ENCODE peak calls at places on chromosomes 2 and 18, in nine cellular contexts. V is fibroblast of mammary gland, F is OCI-LY7, H is mesothelial cell of epicardium, J is osteocyte, Y is cardiac muscle cell, L is tibial artery, A is colonic mucosa, X is bronchial epithelial cell. I is an unnamed sample.

GRCh38 chr2:196987654-196988364 is 61.3 kb upstream of the PGAP1 start:
- DNase-seq in F (peak; percentile 8), X (peak; percentile 99), V (peak; percentile 98), Y (peak; percentile 97), L (no peak), J (no peak), A (no peak), H (no peak), I (no peak)

GRCh38 chr18:38634117-38634516 is 1068.5 kb upstream of the CELF4 start:
- DNase-seq in A (no peak), H (no peak), J (no peak), F (no peak), Y (no peak), L (no peak), V (no peak), X (no peak), I (no peak)

GRCh38 chr2:1402064-1402463 is 11.2 kb upstream of the TPO start:
- DNase-seq in H (no peak), F (no peak), J (no peak), X (no peak), V (no peak), L (no peak), Y (no peak), A (no peak), I (no peak)

GRCh38 chr18:55268629-55269275 is 309.5 kb upstream of the CCDC68 start:
- DNase-seq in V (no peak), H (no peak), F (no peak), A (no peak), L (no peak), J (no peak), X (no peak), Y (no peak), I (no peak)

GRCh38 chr2:46167924-46168323 is 129.3 kb upstream of the EPAS1 start:
- DNase-seq in F (no peak), L (no peak), H (no peak), V (no peak), A (no peak), J (no peak), Y (peak; percentile 33), X (no peak), I (no peak)

GRCh38 chr2:161146996-161147395 is 13.2 kb upstream of the TANK start:
- DNase-seq in V (no peak), H (no peak), F (no peak), Y (no peak), L (no peak), X (no peak), J (no peak), A (no peak), I (no peak)

GRCh38 chr2:69933839-69934613 is 19.1 kb downstream of the MXD1 start:
- DNase-seq in A (no peak), V (peak; percentile 86), Y (peak; percentile 95), F (no peak), X (peak; percentile 97), L (peak; percentile 41), J (no peak), H (no peak), I (no peak)

GRCh38 chr18:48609820-48610815 is 71.3 kb downstream of the CTIF start:
- DNase-seq in Y (no peak), V (no peak), H (no peak), A (no peak), X (no peak), J (no peak), L (peak; percentile 36), F (no peak), I (no peak)

GRCh38 chr2:148244593-148245292 is 223.9 kb downstream of the MBD5 start:
- DNase-seq in Y (peak; percentile 71), V (peak; percentile 73), L (no peak), H (no peak), J (no peak), F (no peak), A (no peak), X (peak; percentile 54), I (no peak)

GRCh38 chr2:9205963-9206948 is at the start of gene ASAP2:
- DNase-seq in J (peak; percentile 88), L (peak; percentile 68), X (peak; percentile 39), Y (peak; percentile 85), H (peak; percentile 82), V (peak; percentile 55), F (peak; percentile 30), A (peak; percentile 71), I (peak; percentile 67)

GRCh38 chr2:175853110-175853509 is 149.0 kb downstream of the LNPK start:
- DNase-seq in F (no peak), H (no peak), J (no peak), V (no peak), L (no peak), A (no peak), X (no peak), Y (no peak), I (no peak)

GRCh38 chr2:20190862-20191713 is 33.8 kb downstream of the SDC1 start:
- DNase-seq in F (peak; percentile 31), H (no peak), L (no peak), Y (peak; percentile 39), J (no peak), A (peak; percentile 86), X (no peak), V (peak; percentile 10), I (peak; percentile 40)

GRCh38 chr2:196823750-196824149 is 14.6 kb upstream of the C2orf66 start:
- DNase-seq in V (peak; percentile 75), A (no peak), L (no peak), Y (peak; percentile 71), J (no peak), H (no peak), X (peak; percentile 88), F (no peak), I (no peak)

GRCh38 chr2:134413430-134413829 is 159.6 kb downstream of the MGAT5 start:
- DNase-seq in Y (no peak), F (no peak), H (no peak), J (no peak), L (no peak), X (no peak), V (no peak), A (no peak), I (no peak)

GRCh38 chr2:131029812-131030211 is 63.4 kb downstream of the FAM168B start:
- DNase-seq in X (no peak), L (no peak), J (peak; percentile 60), V (no peak), H (no peak), Y (no peak), F (no peak), A (peak; percentile 7), I (no peak)
- TF ChIP-seq CTCF in X (no peak), L (no peak), J (no peak), V (no peak), H (no peak), Y (no peak), F (no peak), A (no peak), I (no peak)

DNA sequence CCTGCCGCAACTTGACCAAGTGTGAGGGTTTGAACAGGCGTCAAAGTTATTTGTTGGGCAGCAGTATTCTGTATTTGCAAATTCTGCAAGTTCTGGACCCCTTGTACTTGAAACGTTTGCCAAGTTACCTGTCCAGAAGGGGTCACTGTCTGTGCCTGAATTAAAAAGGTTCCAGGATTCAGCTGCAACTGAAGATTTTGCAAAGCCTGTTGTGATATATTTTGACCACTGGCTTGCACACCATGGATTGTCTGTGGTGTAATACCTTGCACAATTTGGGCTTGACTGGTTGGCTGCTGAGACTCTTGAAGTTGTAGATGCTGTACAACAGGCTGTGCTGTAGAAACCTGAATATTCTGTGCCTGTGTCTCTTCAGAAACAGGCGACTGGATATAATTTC is 10.2 kb downstream of the SP3 start:
- DNase-seq in H (no peak), Y (no peak), X (no peak), A (no peak), V (no peak), L (no peak), F (no peak), J (no peak), I (no peak)
- TF ChIP-seq CTCF in H (no peak), Y (no peak), X (no peak), A (no peak), V (peak; percentile 4), L (no peak), F (peak; percentile 64), J (no peak), I (no peak)

DNA sequence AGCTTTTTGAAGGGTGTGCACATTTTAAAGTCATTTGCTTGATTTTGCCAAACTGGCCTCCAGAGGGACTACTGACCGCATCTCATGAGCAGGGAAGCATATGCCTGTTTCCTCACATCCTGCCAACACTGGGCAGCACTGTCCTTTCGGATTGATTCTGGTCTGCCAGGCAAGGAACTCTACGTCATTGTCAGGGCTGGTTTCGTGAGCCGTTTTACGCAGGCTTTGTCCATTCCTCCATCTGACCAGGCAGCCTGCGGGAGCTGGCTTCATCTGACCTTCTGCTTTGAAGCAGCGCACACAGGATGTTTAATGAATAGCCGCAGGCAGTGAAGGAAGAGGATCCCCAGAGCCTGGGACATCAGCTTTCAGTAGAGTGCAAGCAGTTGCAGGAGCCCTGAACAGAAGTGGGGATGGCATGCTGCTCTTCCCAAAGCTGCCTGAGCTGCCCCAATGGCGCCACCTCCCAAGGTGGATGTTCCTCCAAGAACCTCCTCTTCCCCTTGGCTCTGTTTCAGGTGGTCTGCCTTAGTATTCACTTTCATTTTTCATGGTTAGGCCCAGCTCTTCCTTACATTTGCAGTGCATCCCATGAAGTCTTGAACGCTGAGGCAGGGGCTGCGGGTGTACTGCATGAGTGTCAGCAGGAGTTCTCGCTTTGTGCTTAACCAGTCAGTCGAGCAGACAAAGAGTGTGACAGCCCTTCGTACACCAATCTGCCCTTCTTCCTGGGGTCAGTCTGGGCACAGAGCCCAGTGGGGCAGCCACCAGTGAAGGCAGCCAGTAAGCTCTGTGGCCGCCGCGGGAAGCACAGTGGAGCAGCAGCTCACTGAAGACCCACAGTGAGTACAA is 46.5 kb upstream of the SEMA4C start:
- DNase-seq in F (no peak), X (no peak), A (no peak), V (no peak), Y (no peak), L (no peak), H (no peak), J (no peak), I (no peak)
- TF ChIP-seq CTCF in F (no peak), X (no peak), A (no peak), V (no peak), Y (no peak), L (peak; percentile 26), H (no peak), J (peak; percentile 47), I (no peak)

GRCh38 chr2:237202288-237203030 is 116.8 kb downstream of the COPS8 start:
- DNase-seq in F (no peak), H (no peak), X (no peak), V (no peak), A (no peak), L (no peak), J (no peak), Y (no peak), I (no peak)
- TF ChIP-seq CTCF in F (no peak), H (no peak), X (no peak), V (no peak), A (no peak), L (no peak), J (no peak), Y (no peak), I (no peak)

DNA sequence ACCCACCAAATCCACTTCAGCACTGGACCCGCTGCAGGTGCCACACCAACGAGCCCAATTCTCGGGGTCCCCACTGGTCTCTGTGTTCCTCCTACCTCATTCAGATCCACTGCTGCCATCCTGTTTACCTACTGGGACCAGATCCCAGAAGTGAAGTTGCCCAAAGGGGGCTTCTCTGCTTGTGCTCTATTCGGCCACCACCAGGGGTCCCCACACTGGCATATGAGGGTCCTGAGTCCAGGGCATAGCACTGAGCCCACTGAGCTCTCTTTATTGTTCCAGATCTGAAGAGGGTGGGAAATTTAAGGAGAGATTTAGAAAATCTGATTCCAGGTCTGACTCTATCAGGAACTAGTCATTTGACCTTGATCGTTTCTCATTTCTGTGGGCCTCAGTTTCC is 2.4 kb downstream of the GPR45 start:
- DNase-seq in H (no peak), V (no peak), A (no peak), Y (no peak), X (no peak), F (peak; percentile 8), L (no peak), J (no peak), I (peak; percentile 50)
- TF ChIP-seq CTCF in H (peak; percentile 47), V (peak; percentile 25), A (no peak), Y (peak; percentile 34), X (no peak), F (peak; percentile 68), L (no peak), J (peak; percentile 34), I (peak; percentile 58)